ENCODE peak calls at places on chromosomes 7 and 10, in seven cellular contexts. Y, F, T, S, V, N and P are unnamed samples.

GRCh38 chr10:72126184-72126871 is 38.0 kb upstream of the SPOCK2 start:
- DNase-seq in T (no peak), N (no peak), Y (peak; percentile 30), F (no peak), S (no peak), V (peak; percentile 31), P (peak; percentile 10)

GRCh38 chr10:27783660-27784059 is 38.0 kb upstream of the MKX start:
- DNase-seq in F (no peak), V (peak; percentile 73), T (no peak), Y (peak; percentile 34), S (peak; percentile 4), N (no peak), P (peak; percentile 11)

GRCh38 chr10:97024181-97025073 is 161.3 kb downstream of the SLIT1 start:
- DNase-seq in V (peak; percentile 70), S (peak; percentile 29), T (peak; percentile 57), N (no peak), Y (peak; percentile 66), F (no peak), P (peak; percentile 85)

GRCh38 chr10:130971123-130971435 is 340.4 kb downstream of the TCERG1L start:
- DNase-seq in Y (no peak), N (no peak), V (no peak), F (no peak), S (no peak), T (no peak), P (no peak)

GRCh38 chr10:49633327-49634045 is 19.6 kb downstream of the CHAT start:
- DNase-seq in T (peak; percentile 43), V (no peak), F (no peak), N (no peak), S (no peak), Y (no peak), P (no peak)

GRCh38 chr10:114550756-114551290 is 107.3 kb downstream of the ABLIM1 start:
- DNase-seq in V (peak; percentile 49), N (no peak), F (no peak), S (no peak), Y (peak; percentile 65), T (no peak), P (no peak)

GRCh38 chr10:18647151-18647550 is 4.2 kb downstream of the NSUN6 start:
- DNase-seq in V (no peak), F (no peak), T (no peak), Y (no peak), S (no peak), N (no peak), P (no peak)

GRCh38 chr10:132111121-132111731 is 45.5 kb downstream of the JAKMIP3 start:
- DNase-seq in T (peak; percentile 51), F (no peak), S (peak; percentile 2), V (no peak), N (no peak), Y (no peak), P (no peak)

GRCh38 chr10:122986340-122986739 is 6.1 kb downstream of the PSTK start:
- DNase-seq in Y (no peak), V (no peak), N (no peak), T (no peak), F (no peak), S (no peak), P (no peak)

GRCh38 chr10:108911814-108912541 is 1011.3 kb downstream of the XPNPEP1 start:
- DNase-seq in Y (no peak), F (no peak), T (peak; percentile 63), V (no peak), N (no peak), S (peak; percentile 27), P (peak; percentile 33)

GRCh38 chr7:3859436-3859835 is 558.4 kb downstream of the SDK1 start:
- DNase-seq in N (no peak), T (no peak), Y (no peak), F (no peak), S (no peak), V (no peak), P (no peak)

GRCh38 chr7:3866279-3866678 is 565.2 kb downstream of the SDK1 start:
- DNase-seq in T (no peak), Y (no peak), N (no peak), F (no peak), V (no peak), S (no peak), P (no peak)

GRCh38 chr7:3862774-3863173 is 561.7 kb downstream of the SDK1 start:
- DNase-seq in Y (no peak), T (no peak), F (no peak), S (no peak), V (no peak), N (no peak), P (no peak)

GRCh38 chr7:3861371-3861770 is 560.3 kb downstream of the SDK1 start:
- DNase-seq in S (no peak), T (no peak), F (no peak), V (no peak), N (no peak), Y (no peak), P (no peak)

GRCh38 chr7:3861941-3862340 is 560.9 kb downstream of the SDK1 start:
- DNase-seq in F (no peak), V (no peak), T (no peak), Y (no peak), N (no peak), S (peak; percentile 40), P (peak; percentile 26)
- H3K4me3 ChIP-seq in F (peak overlapping the region; percentile 32), V (no peak overlapping the region), T (no peak overlapping the region), Y (no peak overlapping the region), N (no peak overlapping the region), S (no peak overlapping the region), P (no peak overlapping the region)

GRCh38 chr7:157903296-157903695 is 566.5 kb downstream of the DNAJB6 start:
- DNase-seq in N (no peak), Y (no peak), S (no peak), F (no peak), V (no peak), T (peak; percentile 4), P (no peak)
- H3K9me3 ChIP-seq in N (no peaks in the 10 kb centered on the region), Y (no peaks in the 10 kb centered on the region), S (no peaks in the 10 kb centered on the region), F (no peaks in the 10 kb centered on the region), V (no peaks in the 10 kb centered on the region), T (no peaks in the 10 kb centered on the region), P (peaks cover 89% of the 10 kb centered on the region)

GRCh38 chr7:32936686-32937085 is 20.6 kb upstream of the FKBP9 start:
- DNase-seq in S (no peak), F (no peak), Y (no peak), T (no peak), N (no peak), V (no peak), P (no peak)
- TF ChIP-seq CTCF in S (no peak), F (no peak), Y (no peak), T (no peak), N (no peak), V (no peak), P (no peak)

GRCh38 chr7:138773817-138774216 is 24.0 kb upstream of the TMEM213 start:
- DNase-seq in S (no peak), T (no peak), N (no peak), Y (no peak), F (no peak), V (no peak), P (no peak)

GRCh38 chr7:138770904-138771303 is 26.9 kb upstream of the TMEM213 start:
- DNase-seq in Y (no peak), N (no peak), V (no peak), T (no peak), S (no peak), F (no peak), P (no peak)

GRCh38 chr7:138776156-138776833 is 21.5 kb upstream of the TMEM213 start:
- DNase-seq in N (no peak), T (no peak), S (no peak), V (no peak), Y (no peak), F (no peak), P (no peak)

GRCh38 chr7:138768251-138768650 is 29.5 kb upstream of the TMEM213 start:
- DNase-seq in S (no peak), F (no peak), V (no peak), N (no peak), T (no peak), Y (no peak), P (no peak)

GRCh38 chr7:138773176-138773575 is 24.6 kb upstream of the TMEM213 start:
- DNase-seq in N (no peak), T (no peak), V (no peak), F (no peak), S (no peak), Y (no peak), P (no peak)
- H3K4me3 ChIP-seq in N (no peak overlapping the region), T (no peak overlapping the region), V (no peak overlapping the region), F (no peak overlapping the region), S (no peak overlapping the region), Y (no peak overlapping the region), P (no peak overlapping the region)